ENCODE peak calls at places on chromosomes 4 and X, in eight cellular contexts. X is tibial artery; S is cardiac muscle cell; B is CD8-positive, alpha-beta T cell; T is effector memory CD4-positive, alpha-beta T cell; Z is CD4-positive, CD25-positive, alpha-beta regulatory T cell; G is Karpas-422; U is right cardiac atrium. W is an unnamed sample.

GRCh38 chr4:142493255-142493976 is 352.7 kb downstream of the INPP4B start:
- DNase-seq in T (no peak), G (no peak), B (no peak), S (peak; percentile 6), X (no peak), U (no peak), Z (no peak), W (no peak)

GRCh38 chr4:10173039-10173753 is 56.6 kb upstream of the WDR1 start:
- DNase-seq in T (no peak), X (no peak), U (peak; percentile 18), B (no peak), S (peak; percentile 71), G (no peak), Z (no peak), W (no peak)

GRCh38 chrX:138756234-138756633 is 44.7 kb upstream of the FGF13 start:
- DNase-seq in T (no peak), Z (no peak), U (peak; percentile 40), G (no peak), B (no peak), X (peak; percentile 58), S (peak; percentile 6), W (no peak)

GRCh38 chrX:71671043-71671829 is 3.9 kb downstream of the LOC101059915 start:
- DNase-seq in U (no peak), X (no peak), B (no peak), Z (no peak), G (no peak), T (no peak), S (no peak), W (no peak)

GRCh38 chr4:8159522-8160232 is 1.1 kb upstream of the ABLIM2 start:
- DNase-seq in U (no peak), B (no peak), Z (no peak), X (no peak), T (no peak), G (no peak), S (no peak), W (no peak)

GRCh38 chr4:35506161-35506560 is 738.2 kb downstream of the ARAP2 start:
- DNase-seq in T (no peak), S (no peak), U (no peak), X (no peak), Z (no peak), B (no peak), G (no peak), W (no peak)

GRCh38 chr4:153618831-153619230 is 65.2 kb upstream of the TLR2 start:
- DNase-seq in S (no peak), X (no peak), B (no peak), Z (no peak), T (no peak), G (no peak), U (no peak), W (no peak)

GRCh38 chr4:59039046-59039445 is 1928.9 kb upstream of the IGFBP7 start:
- DNase-seq in S (no peak), U (no peak), T (no peak), B (no peak), G (no peak), X (no peak), Z (no peak), W (no peak)

GRCh38 chr4:40563401-40563800 is 66.3 kb downstream of the RBM47 start:
- DNase-seq in Z (no peak), U (no peak), G (no peak), S (no peak), X (no peak), T (no peak), B (no peak), W (no peak)

GRCh38 chrX:53447441-53447840 is 13.3 kb upstream of the HSD17B10 start:
- DNase-seq in X (no peak), S (no peak), U (no peak), Z (no peak), B (no peak), T (no peak), G (no peak), W (no peak)

GRCh38 chrX:11461181-11462001 is 168.2 kb downstream of the AMELX start:
- DNase-seq in Z (no peak), B (no peak), T (no peak), X (no peak), S (peak; percentile 81), G (no peak), U (no peak), W (no peak)

GRCh38 chrX:17547658-17548057 is 172.7 kb downstream of the NHS start:
- DNase-seq in X (no peak), B (no peak), G (no peak), U (peak; percentile 37), T (no peak), Z (no peak), S (peak; percentile 76), W (no peak)

GRCh38 chrX:134423606-134424005 is 36.4 kb upstream of the HPRT1 start:
- DNase-seq in G (peak; percentile 64), Z (no peak), T (no peak), S (peak; percentile 50), X (no peak), B (no peak), U (no peak), W (no peak)

GRCh38 chrX:39709364-39709763 is 388.4 kb downstream of the BCOR start:
- DNase-seq in T (no peak), X (no peak), G (no peak), B (no peak), Z (no peak), U (no peak), S (no peak), W (no peak)
- H3K4me3 ChIP-seq in T (no peak overlapping the region), X (no peak overlapping the region), G (no peak overlapping the region), B (no peak overlapping the region), Z (no peak overlapping the region), U (no peak overlapping the region), S (no peak overlapping the region), W (no peak overlapping the region)

DNA sequence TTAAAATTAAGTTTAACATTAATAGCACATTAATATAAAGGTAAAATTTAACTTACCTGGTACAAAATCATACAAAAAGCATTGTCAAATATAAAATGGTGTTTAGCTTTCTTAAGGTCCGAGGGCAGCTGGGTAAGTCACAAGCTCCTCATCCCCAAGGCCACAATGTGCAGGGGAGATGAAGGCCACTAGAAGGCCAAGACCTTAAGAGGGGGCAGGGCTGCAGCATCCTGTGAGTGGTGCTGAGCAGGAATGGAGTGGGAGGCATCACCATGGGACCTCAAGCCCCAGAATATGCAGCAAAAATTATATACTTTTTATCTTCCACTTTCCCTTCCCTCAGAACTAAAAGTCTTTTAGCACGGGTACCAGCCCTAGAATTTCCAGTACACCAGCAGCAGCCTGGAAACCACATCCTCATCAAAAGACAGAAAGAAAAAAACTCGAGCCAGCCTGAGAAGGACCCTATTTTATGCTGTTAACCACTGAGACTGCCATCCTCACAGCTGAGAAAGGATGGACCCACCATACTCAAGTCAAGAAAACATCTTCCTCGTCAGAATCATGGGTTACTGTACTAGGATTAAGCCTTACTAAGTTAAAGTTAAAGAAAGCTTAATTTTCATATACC is 13.0 kb upstream of the RHOXF2 start:
- DNase-seq in B (no peak), X (no peak), Z (no peak), G (no peak), S (no peak), T (no peak), U (no peak), W (no peak)
- H3K9me3 ChIP-seq in B (no peaks in the 10 kb centered on the region), X (no peaks in the 10 kb centered on the region), Z (no peaks in the 10 kb centered on the region), G (no peaks in the 10 kb centered on the region), S (no peaks in the 10 kb centered on the region), T (no peaks in the 10 kb centered on the region), U (no peaks in the 10 kb centered on the region), W (no peaks in the 10 kb centered on the region)

GRCh38 chr4:186486172-186486571 is 69.2 kb downstream of the MTNR1A start:
- DNase-seq in Z (no peak), S (peak; percentile 20), G (no peak), T (no peak), X (no peak), B (no peak), U (no peak), W (no peak)
- H3K4me3 ChIP-seq in Z (no peak overlapping the region), S (no peak overlapping the region), G (no peak overlapping the region), T (no peak overlapping the region), X (peak overlapping the region; percentile 43), B (no peak overlapping the region), U (no peak overlapping the region), W (peak overlapping the region; percentile 66)

DNA sequence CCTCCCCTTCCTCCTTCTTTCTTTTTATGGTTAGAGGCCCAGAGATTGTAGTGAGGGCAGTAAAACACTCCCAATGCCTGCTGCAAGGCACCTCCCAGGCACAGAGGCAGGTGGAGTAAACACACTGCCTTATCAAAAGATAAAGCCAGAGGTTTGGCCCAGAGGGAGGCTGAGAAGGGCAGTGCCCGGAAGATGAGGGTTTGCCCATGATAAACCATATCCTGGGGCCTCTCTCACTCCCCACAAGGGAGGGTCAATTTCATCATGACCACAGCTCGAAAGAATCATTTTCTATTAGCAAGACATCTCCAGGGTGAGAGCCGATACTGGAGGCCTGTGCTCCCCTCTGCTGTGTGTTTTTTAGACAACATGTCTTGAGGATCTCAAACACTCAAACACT is 98.5 kb upstream of the FAM9C start:
- DNase-seq in U (no peak), Z (no peak), T (no peak), B (no peak), S (no peak), X (no peak), G (no peak), W (no peak)
- H3K9me3 ChIP-seq in U (no peaks in the 10 kb centered on the region), Z (no peaks in the 10 kb centered on the region), T (no peaks in the 10 kb centered on the region), B (no peaks in the 10 kb centered on the region), S (no peaks in the 10 kb centered on the region), X (no peaks in the 10 kb centered on the region), G (no peaks in the 10 kb centered on the region), W (no peaks in the 10 kb centered on the region)

GRCh38 chrX:790780-791360 is 160.3 kb downstream of the SHOX start:
- DNase-seq in S (no peak), Z (no peak), U (no peak), T (no peak), G (no peak), X (no peak), B (no peak), W (no peak)
- H3K4me3 ChIP-seq in S (no peak overlapping the region), Z (no peak overlapping the region), U (no peak overlapping the region), T (no peak overlapping the region), G (no peak overlapping the region), X (no peak overlapping the region), B (no peak overlapping the region), W (no peak overlapping the region)

GRCh38 chr4:101114936-101115372 is 232.4 kb downstream of the PPP3CA start:
- DNase-seq in G (no peak), U (no peak), B (no peak), Z (no peak), T (no peak), X (no peak), S (peak; percentile 81), W (no peak)

GRCh38 chr4:101122019-101122418 is 225.3 kb downstream of the PPP3CA start:
- DNase-seq in X (no peak), B (no peak), Z (no peak), T (no peak), S (no peak), U (no peak), G (no peak), W (no peak)

GRCh38 chr4:101119141-101119540 is 228.2 kb downstream of the PPP3CA start:
- DNase-seq in S (no peak), G (no peak), Z (no peak), B (no peak), T (no peak), X (no peak), U (no peak), W (no peak)

GRCh38 chr4:101115841-101116240 is 231.5 kb downstream of the PPP3CA start:
- DNase-seq in B (no peak), X (no peak), G (no peak), U (no peak), S (no peak), T (no peak), Z (no peak), W (no peak)

DNA sequence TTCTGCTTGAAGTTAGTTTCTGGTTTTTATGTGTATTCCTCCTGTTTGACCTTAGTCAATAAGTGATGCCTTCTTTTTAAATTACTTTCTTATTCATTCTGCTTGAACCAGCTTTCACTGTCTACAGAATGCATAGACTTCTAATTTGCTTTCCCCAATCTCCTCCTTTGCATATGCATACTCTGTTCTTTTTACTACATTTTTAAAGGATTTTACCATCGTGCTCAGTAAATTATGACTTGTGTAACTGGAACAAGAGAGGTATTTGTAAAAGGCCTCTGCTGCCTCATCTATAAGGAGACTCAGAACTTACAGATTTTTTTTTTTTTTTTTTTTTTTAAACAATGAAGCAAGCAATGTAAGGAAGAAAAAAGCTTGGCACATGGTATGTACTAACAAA is 228.7 kb downstream of the PPP3CA start:
- DNase-seq in X (no peak), B (no peak), T (no peak), Z (no peak), U (no peak), G (no peak), S (no peak), W (no peak)
- H3K9me3 ChIP-seq in X (no peaks in the 10 kb centered on the region), B (no peaks in the 10 kb centered on the region), T (no peaks in the 10 kb centered on the region), Z (no peaks in the 10 kb centered on the region), U (no peaks in the 10 kb centered on the region), G (no peaks in the 10 kb centered on the region), S (no peaks in the 10 kb centered on the region), W (no peaks in the 10 kb centered on the region)

W was measured in thoracic aorta.